ENCODE peak calls at places on chromosomes 12 and 14, in seven cellular contexts. Y is non-pigmented ciliary epithelial cell; A is astrocyte; W is endothelial cell; C is G401; P is activated naive CD4-positive, alpha-beta T cell; O is stimulated activated CD8-positive, alpha-beta memory T cell treated with anti-CD3 and anti-CD28 coated beads, Interleukin-7, amount 100 ng/mL, for 1 hour. B is an unnamed sample.

GRCh38 chr14:91249841-91250616 is 5.5 kb upstream of the GPR68 start:
- DNase-seq in A (peak), Y (no peak), P (no peak), C (peak), O (no peak), W (no peak), B (no peak)

GRCh38 chr14:63840981-63841380 is 11.8 kb upstream of the SYNE2 start:
- DNase-seq in Y (no peak), A (no peak), O (peak), C (no peak), W (no peak), P (no peak), B (no peak)

GRCh38 chr14:94052662-94053061 is 26.5 kb downstream of the OTUB2 start:
- DNase-seq in W (no peak), A (no peak), P (no peak), Y (no peak), O (no peak), C (no peak), B (no peak)

GRCh38 chr12:75087656-75088055 is 122.0 kb downstream of the KCNC2 start:
- DNase-seq in Y (no peak), W (peak), O (no peak), P (no peak), A (no peak), C (peak), B (no peak)

GRCh38 chr12:85627584-85627983 is 208.6 kb downstream of the RASSF9 start:
- DNase-seq in W (no peak), C (no peak), Y (no peak), O (no peak), A (peak), P (no peak), B (no peak)

GRCh38 chr12:92759634-92760268 is 57.0 kb downstream of the PLEKHG7 start:
- DNase-seq in A (peak), W (no peak), Y (peak), C (no peak), O (no peak), P (no peak), B (peak)

GRCh38 chr14:55130194-55130550 is 1.1 kb downstream of the LGALS3 start:
- DNase-seq in O (no peak), P (no peak), A (no peak), W (no peak), C (no peak), Y (no peak), B (no peak)

GRCh38 chr12:124231980-124232653 is 62.8 kb upstream of the RFLNA start:
- DNase-seq in A (no peak), W (no peak), Y (no peak), C (no peak), P (no peak), O (no peak), B (no peak)

GRCh38 chr12:70576341-70577282 is 60.6 kb downstream of the PTPRB start:
- DNase-seq in C (peak), Y (peak), P (no peak), W (no peak), A (peak), O (no peak), B (peak)

GRCh38 chr14:22168092-22168955 is 420.7 kb downstream of the DAD1 start:
- DNase-seq in Y (no peak), W (no peak), C (no peak), A (no peak), P (no peak), O (no peak), B (no peak)

GRCh38 chr14:65729547-65729946 is 317.0 kb downstream of the FUT8 start:
- DNase-seq in C (no peak), A (no peak), Y (no peak), W (no peak), O (no peak), P (no peak), B (no peak)

GRCh38 chr12:92570056-92570753 is 132.6 kb upstream of the PLEKHG7 start:
- DNase-seq in Y (peak), A (peak), O (no peak), W (peak), C (peak), P (no peak), B (peak)

GRCh38 chr14:104181761-104182530 is 43.6 kb downstream of the KIF26A start:
- DNase-seq in C (no peak), O (no peak), W (no peak), A (no peak), Y (no peak), P (no peak), B (no peak)

GRCh38 chr14:104436047-104436531 is 143.5 kb upstream of the C14orf180 start:
- DNase-seq in P (no peak), O (no peak), W (peak), Y (peak), A (peak), C (no peak), B (no peak)

GRCh38 chr14:69615471-69616407 is 4.3 kb downstream of the SUSD6 start:
- DNase-seq in A (peak), O (no peak), Y (peak), C (peak), P (no peak), W (no peak), B (no peak)

GRCh38 chr14:92600318-92601053 is 86.9 kb downstream of the RIN3 start:
- DNase-seq in P (no peak), C (peak), O (no peak), A (peak), Y (peak), W (no peak), B (no peak)

GRCh38 chr12:79371226-79371625 is 319.5 kb downstream of the PAWR start:
- DNase-seq in P (no peak), C (no peak), W (no peak), Y (no peak), A (peak), O (no peak), B (no peak)

GRCh38 chr12:75553865-75554555 is 42.6 kb upstream of the KRR1 start:
- DNase-seq in O (no peak), A (peak), C (no peak), Y (no peak), W (no peak), P (no peak), B (no peak)

GRCh38 chr12:89932950-89933349 is 224.3 kb upstream of the ATP2B1 start:
- DNase-seq in W (no peak), P (no peak), A (peak), O (no peak), Y (no peak), C (no peak), B (no peak)

GRCh38 chr12:104669057-104669770 is 212.5 kb downstream of the CHST11 start:
- DNase-seq in O (no peak), C (peak), W (no peak), Y (no peak), A (no peak), P (no peak), B (no peak)

GRCh38 chr14:99327458-99328250 is 55.7 kb upstream of the BCL11B start:
- DNase-seq in Y (no peak), A (no peak), O (no peak), W (no peak), C (peak), P (no peak), B (no peak)

GRCh38 chr12:132847363-132848356 is 19.0 kb upstream of the GOLGA3 start:
- DNase-seq in O (no peak), A (no peak), C (peak), W (no peak), P (no peak), Y (no peak), B (no peak)

GRCh38 chr12:124131671-124132058 is 158.7 kb downstream of the ZNF664 start:
- DNase-seq in A (no peak), C (no peak), O (no peak), W (no peak), Y (no peak), P (no peak), B (no peak)

GRCh38 chr14:68627050-68627867 is 165.6 kb downstream of the ZFP36L1 start:
- DNase-seq in A (peak), P (no peak), W (no peak), Y (no peak), C (peak), O (no peak), B (no peak)

GRCh38 chr14:78424311-78424710 is 254.1 kb downstream of the NRXN3 start:
- DNase-seq in W (no peak), C (no peak), A (no peak), Y (no peak), O (no peak), P (no peak), B (no peak)

GRCh38 chr14:28774764-28775738 is 8.5 kb downstream of the FOXG1 start:
- DNase-seq in P (no peak), A (no peak), Y (no peak), W (no peak), C (no peak), O (no peak), B (no peak)